ENCODE peak calls at places on chromosomes 7 and 10, in five cellular contexts. F, X, Q, V and C are unnamed samples.

GRCh38 chr10:112666070-112666469 is 219.1 kb downstream of the VTI1A start:
- DNase-seq in X (no peak), Q (no peak), F (no peak), V (no peak), C (no peak)

GRCh38 chr10:105391670-105392331 is 750.7 kb downstream of the SORCS3 start:
- DNase-seq in Q (no peak), V (no peak), X (no peak), F (no peak), C (no peak)

GRCh38 chr7:70637726-70638125 is 494.2 kb upstream of the GALNT17 start:
- DNase-seq in F (no peak), Q (no peak), X (no peak), V (no peak), C (no peak)

GRCh38 chr7:20799566-20800377 is 13.1 kb upstream of the SP8 start:
- DNase-seq in V (no peak), X (no peak), Q (no peak), F (no peak), C (no peak)

GRCh38 chr10:73734028-73734720 is 10.0 kb upstream of the SEC24C start:
- DNase-seq in F (no peak), X (no peak), Q (no peak), V (no peak), C (no peak)

GRCh38 chr7:152909280-152909679 is 149.7 kb downstream of the ACTR3B start:
- DNase-seq in X (no peak), V (no peak), Q (no peak), F (no peak), C (no peak)

GRCh38 chr7:69768986-69769595 is 170.8 kb downstream of the AUTS2 start:
- DNase-seq in X (no peak), F (no peak), Q (peak; percentile 34), V (no peak), C (no peak)

GRCh38 chr10:33334170-33334838 is at the start of gene NRP1:
- DNase-seq in V (peak; percentile 20), X (peak; percentile 7), Q (no peak), F (no peak), C (peak; percentile 43)

GRCh38 chr10:131726967-131727366 is 173.8 kb upstream of the PPP2R2D start:
- DNase-seq in F (no peak), X (no peak), Q (no peak), V (no peak), C (no peak)